ENCODE peak calls at places on chromosomes 5 and 9, in seven cellular contexts. C is uterus, Q is H9, W is lower leg skin, F is IMR-90, L is body of pancreas, J is ovary. S is an unnamed sample.

GRCh38 chr9:108052431-108053080 is 563.0 kb upstream of the KLF4 start:
- DNase-seq in C (no peak), Q (no peak), W (no peak), F (no peak), L (no peak), J (no peak), S (no peak)

GRCh38 chr5:9009931-9010652 is 535.8 kb downstream of the SEMA5A start:
- DNase-seq in C (no peak), Q (no peak), W (no peak), F (peak; percentile 18), L (no peak), J (no peak), S (no peak)

GRCh38 chr9:127177221-127177620 is 54.8 kb upstream of the ANGPTL2 start:
- DNase-seq in C (peak; percentile 13), Q (peak; percentile 17), W (no peak), F (no peak), L (no peak), J (peak; percentile 19), S (no peak)

GRCh38 chr9:87125819-87126218 is 178.5 kb upstream of the GAS1 start:
- DNase-seq in C (no peak), Q (no peak), W (no peak), F (no peak), L (no peak), J (no peak), S (no peak)

GRCh38 chr5:93790401-93790800 is 49.0 kb upstream of the POU5F2 start:
- DNase-seq in C (no peak), Q (no peak), W (no peak), F (peak; percentile 85), L (no peak), J (no peak), S (no peak)

GRCh38 chr9:71909887-71910601 is 949 bp downstream of the ABHD17B start:
- DNase-seq in C (peak; percentile 46), Q (peak; percentile 56), W (peak; percentile 38), F (peak; percentile 20), L (peak; percentile 63), J (peak; percentile 75), S (peak; percentile 44)

GRCh38 chr9:134366223-134367031 is 40.2 kb downstream of the RXRA start:
- DNase-seq in C (peak; percentile 93), Q (no peak), W (peak; percentile 94), F (peak; percentile 83), L (peak; percentile 87), J (peak; percentile 89), S (no peak)

GRCh38 chr5:86070719-86071118 is 547.0 kb upstream of the COX7C start:
- DNase-seq in C (no peak), Q (no peak), W (no peak), F (no peak), L (no peak), J (no peak), S (no peak)

GRCh38 chr5:64947031-64947430 is 178.3 kb downstream of the CWC27 start:
- DNase-seq in C (no peak), Q (no peak), W (no peak), F (peak; percentile 55), L (no peak), J (no peak), S (no peak)

GRCh38 chr9:129490583-129491485 is 130.1 kb downstream of the C9orf50 start:
- DNase-seq in C (no peak), Q (no peak), W (no peak), F (no peak), L (no peak), J (peak; percentile 52), S (no peak)

GRCh38 chr5:57232293-57233033 is 58.6 kb downstream of the GPBP1 start:
- DNase-seq in C (no peak), Q (no peak), W (no peak), F (peak; percentile 12), L (no peak), J (no peak), S (no peak)

GRCh38 chr9:114953917-114954316 is 23.5 kb upstream of the TNFSF8 start:
- DNase-seq in C (peak; percentile 16), Q (no peak), W (peak; percentile 81), F (peak; percentile 84), L (no peak), J (no peak), S (no peak)

GRCh38 chr5:181215997-181216982 is 6.8 kb upstream of the TRIM41 start:
- DNase-seq in C (no peak), Q (peak; percentile 43), W (no peak), F (no peak), L (no peak), J (peak; percentile 42), S (no peak)

GRCh38 chr5:100788417-100788816 is 114.7 kb downstream of the ST8SIA4 start:
- DNase-seq in C (no peak), Q (no peak), W (no peak), F (no peak), L (no peak), J (no peak), S (no peak)

DNA sequence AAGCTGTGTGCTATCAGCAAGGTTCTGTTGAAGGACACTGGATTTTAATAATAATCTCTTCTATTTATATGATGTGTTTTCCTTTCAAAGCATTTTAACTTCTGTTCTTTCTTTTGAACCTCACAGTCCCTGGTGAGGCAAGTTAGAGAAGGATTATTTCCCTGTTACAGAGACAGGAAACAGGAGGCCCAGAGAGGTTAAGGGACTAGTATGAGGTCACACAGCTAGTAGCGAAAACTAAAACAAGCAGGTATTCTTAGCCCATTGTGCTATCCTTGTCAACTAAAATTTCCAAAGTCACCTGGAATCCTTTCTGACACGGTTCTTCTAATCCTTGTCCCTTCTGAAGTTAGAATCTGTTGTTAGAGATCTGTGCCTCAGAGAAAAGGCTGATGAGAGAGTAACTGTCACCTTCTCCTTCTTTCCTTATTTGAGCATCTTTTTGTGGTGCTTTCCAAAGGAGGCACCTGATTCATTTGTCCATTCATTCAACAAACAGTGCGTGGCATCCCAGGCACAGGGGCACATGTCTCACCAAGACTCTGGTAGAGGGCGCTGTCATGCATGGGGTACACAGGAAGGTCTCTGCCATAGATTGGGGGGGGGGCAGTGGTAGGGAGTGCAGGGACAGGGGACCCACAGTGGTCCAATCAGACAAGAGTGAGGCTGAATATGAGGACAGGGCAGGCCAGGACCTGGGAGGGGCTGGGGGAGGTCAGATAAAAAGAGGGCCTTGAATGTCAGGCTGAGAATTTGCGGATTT is 61.5 kb downstream of the CRB2 start:
- DNase-seq in C (no peak), Q (no peak), W (no peak), F (no peak), L (no peak), J (no peak), S (no peak)
- TF ChIP-seq CTCF in C (no peak), Q (no peak), W (no peak), F (no peak), L (no peak), J (no peak), S (no peak)

DNA sequence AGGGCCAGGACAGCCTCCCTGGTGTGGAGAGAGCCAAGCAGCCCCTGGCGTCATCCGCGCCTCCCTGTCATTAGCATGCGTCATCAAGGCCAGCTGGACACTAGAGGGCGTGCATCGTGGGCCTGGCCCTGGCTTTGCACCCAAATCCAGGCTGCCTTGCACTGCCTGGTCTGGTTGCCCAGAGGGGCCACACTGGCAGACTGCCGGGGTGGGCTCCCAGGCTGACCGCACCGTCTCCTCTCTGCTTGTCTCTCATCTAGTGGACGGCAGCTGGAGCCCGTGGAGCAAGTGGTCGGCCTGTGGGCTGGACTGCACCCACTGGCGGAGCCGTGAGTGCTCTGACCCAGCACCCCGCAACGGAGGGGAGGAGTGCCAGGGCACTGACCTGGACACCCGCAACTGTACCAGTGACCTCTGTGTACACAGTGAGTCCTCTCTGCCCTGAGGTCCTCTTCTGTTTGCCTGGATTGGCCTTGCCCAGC is 29.0 kb downstream of the HK3 start:
- DNase-seq in C (no peak), Q (peak; percentile 80), W (no peak), F (peak; percentile 38), L (no peak), J (no peak), S (peak; percentile 9)
- TF ChIP-seq CTCF in C (no peak), Q (peak; percentile 80), W (no peak), F (peak; percentile 44), L (peak; percentile 8), J (no peak), S (peak; percentile 21)

GRCh38 chr9:70427161-70427945 is 12.9 kb upstream of the KLF9 start:
- DNase-seq in C (peak; percentile 53), Q (no peak), W (no peak), F (peak; percentile 58), L (no peak), J (no peak), S (no peak)
- TF ChIP-seq CTCF in C (no peak), Q (no peak), W (no peak), F (peak; percentile 15), L (no peak), J (no peak), S (no peak)

DNA sequence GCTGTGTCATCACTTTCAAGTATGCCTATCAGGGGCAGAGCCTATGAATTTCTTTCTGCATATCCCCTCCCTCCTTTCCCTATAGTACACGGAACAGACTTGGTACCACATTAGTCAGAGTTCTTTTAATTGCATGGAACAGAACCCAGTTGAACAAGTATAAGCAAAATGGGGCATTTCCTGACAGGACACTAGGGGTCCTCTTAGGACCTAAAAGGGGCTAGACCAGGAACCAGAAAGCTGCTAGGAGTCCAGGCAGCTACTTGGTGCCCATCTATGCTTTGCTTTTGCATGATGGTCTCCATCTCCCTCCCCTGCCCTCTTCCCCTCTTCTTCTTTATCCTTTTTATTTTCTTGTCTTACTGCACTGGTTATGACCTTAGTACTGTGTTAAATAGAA is 5.9 kb downstream of the BSPRY start:
- DNase-seq in C (no peak), Q (no peak), W (no peak), F (peak; percentile 12), L (no peak), J (no peak), S (no peak)
- TF ChIP-seq CTCF in C (no peak), Q (peak; percentile 48), W (no peak), F (peak; percentile 30), L (no peak), J (no peak), S (peak; percentile 8)

GRCh38 chr5:10500669-10501068 is 59.0 kb downstream of the ROPN1L start:
- DNase-seq in C (no peak), Q (no peak), W (no peak), F (no peak), L (no peak), J (no peak), S (no peak)

GRCh38 chr5:10501554-10502075 is 59.9 kb downstream of the ROPN1L start:
- DNase-seq in C (no peak), Q (no peak), W (no peak), F (no peak), L (no peak), J (no peak), S (no peak)

GRCh38 chr5:10499066-10499465 is 57.4 kb downstream of the ROPN1L start:
- DNase-seq in C (no peak), Q (no peak), W (no peak), F (no peak), L (no peak), J (no peak), S (no peak)

GRCh38 chr5:10499776-10500175 is 58.1 kb downstream of the ROPN1L start:
- DNase-seq in C (no peak), Q (no peak), W (no peak), F (no peak), L (no peak), J (no peak), S (no peak)

GRCh38 chr5:10498350-10498749 is 56.7 kb downstream of the ROPN1L start:
- DNase-seq in C (no peak), Q (peak; percentile 47), W (no peak), F (no peak), L (no peak), J (no peak), S (no peak)
- TF ChIP-seq CTCF in C (no peak), Q (peak; percentile 57), W (no peak), F (no peak), L (no peak), J (no peak), S (no peak)

S was measured in GM12865.